ENCODE peak calls at places on chromosome 1, in eight cellular contexts. W is adrenal gland, Q is upper lobe of left lung, I is foreskin keratinocyte, P is astrocyte, T is progenitor cell of endocrine pancreas, L is colonic mucosa, X is K562. V is an unnamed sample.
A peak's percentile ranks its signal among the peaks of the same experiment; 100 is the strongest.

GRCh38 chr1:22318279-22318983 is 133.2 kb upstream of the ZBTB40 start:
- DNase-seq in W (peak; percentile 66), Q (peak; percentile 11), I (no peak), P (no peak), T (no peak), L (no peak), X (no peak), V (no peak)

GRCh38 chr1:63454269-63454668 is 68.8 kb downstream of the ITGB3BP start:
- DNase-seq in W (no peak), Q (no peak), I (no peak), P (no peak), T (no peak), L (no peak), X (no peak), V (no peak)

GRCh38 chr1:91732291-91732953 is 153.5 kb downstream of the TGFBR3 start:
- DNase-seq in W (peak; percentile 57), Q (no peak), I (peak; percentile 49), P (peak; percentile 88), T (no peak), L (no peak), X (peak; percentile 86), V (no peak)

GRCh38 chr1:14723401-14723800 is 124.9 kb downstream of the KAZN start:
- DNase-seq in W (no peak), Q (no peak), I (no peak), P (no peak), T (no peak), L (no peak), X (no peak), V (no peak)

GRCh38 chr1:101187287-101187686 is 49.5 kb upstream of the S1PR1 start:
- DNase-seq in W (no peak), Q (no peak), I (peak; percentile 26), P (no peak), T (no peak), L (no peak), X (no peak), V (no peak)

GRCh38 chr1:3369437-3370076 is 84.9 kb upstream of the ARHGEF16 start:
- DNase-seq in W (peak; percentile 54), Q (no peak), I (peak; percentile 41), P (peak; percentile 97), T (no peak), L (no peak), X (no peak), V (no peak)

GRCh38 chr1:149995927-149996326 is 14.6 kb downstream of the OTUD7B start:
- DNase-seq in W (no peak), Q (no peak), I (peak; percentile 95), P (peak; percentile 75), T (no peak), L (no peak), X (no peak), V (no peak)

GRCh38 chr1:205994342-205994741 is 8.9 kb downstream of the RAB7B start:
- DNase-seq in W (no peak), Q (peak; percentile 8), I (no peak), P (no peak), T (no peak), L (no peak), X (no peak), V (no peak)

GRCh38 chr1:168360151-168360550 is 79.5 kb downstream of the TBX19 start:
- DNase-seq in W (no peak), Q (no peak), I (no peak), P (peak; percentile 27), T (no peak), L (no peak), X (no peak), V (no peak)

GRCh38 chr1:180291004-180291403 is 60.9 kb downstream of the LHX4 start:
- DNase-seq in W (no peak), Q (no peak), I (no peak), P (no peak), T (no peak), L (peak; percentile 30), X (no peak), V (no peak)

GRCh38 chr1:163747855-163748254 is 426.1 kb downstream of the NUF2 start:
- DNase-seq in W (no peak), Q (no peak), I (no peak), P (no peak), T (no peak), L (no peak), X (no peak), V (no peak)

GRCh38 chr1:217133958-217134856 is 411.0 kb upstream of the ESRRG start:
- DNase-seq in W (no peak), Q (no peak), I (peak; percentile 68), P (peak; percentile 18), T (no peak), L (no peak), X (no peak), V (no peak)

GRCh38 chr1:99767996-99768524 is 1.6 kb upstream of the FRRS1 start:
- DNase-seq in W (no peak), Q (no peak), I (no peak), P (peak; percentile 10), T (no peak), L (no peak), X (no peak), V (no peak)

GRCh38 chr1:156675715-156676311 is 1.4 kb downstream of the NES start:
- DNase-seq in W (no peak), Q (no peak), I (no peak), P (no peak), T (no peak), L (no peak), X (no peak), V (no peak)

GRCh38 chr1:218521414-218522169 is 176.5 kb downstream of the TGFB2 start:
- DNase-seq in W (peak; percentile 85), Q (peak; percentile 64), I (peak; percentile 47), P (no peak), T (no peak), L (peak; percentile 50), X (peak; percentile 69), V (no peak)
- TF ChIP-seq CTCF in W (peak; percentile 72), Q (peak; percentile 79), I (peak; percentile 78), P (peak; percentile 40), T (peak; percentile 39), L (peak; percentile 52), X (peak; percentile 72), V (no peak)

DNA sequence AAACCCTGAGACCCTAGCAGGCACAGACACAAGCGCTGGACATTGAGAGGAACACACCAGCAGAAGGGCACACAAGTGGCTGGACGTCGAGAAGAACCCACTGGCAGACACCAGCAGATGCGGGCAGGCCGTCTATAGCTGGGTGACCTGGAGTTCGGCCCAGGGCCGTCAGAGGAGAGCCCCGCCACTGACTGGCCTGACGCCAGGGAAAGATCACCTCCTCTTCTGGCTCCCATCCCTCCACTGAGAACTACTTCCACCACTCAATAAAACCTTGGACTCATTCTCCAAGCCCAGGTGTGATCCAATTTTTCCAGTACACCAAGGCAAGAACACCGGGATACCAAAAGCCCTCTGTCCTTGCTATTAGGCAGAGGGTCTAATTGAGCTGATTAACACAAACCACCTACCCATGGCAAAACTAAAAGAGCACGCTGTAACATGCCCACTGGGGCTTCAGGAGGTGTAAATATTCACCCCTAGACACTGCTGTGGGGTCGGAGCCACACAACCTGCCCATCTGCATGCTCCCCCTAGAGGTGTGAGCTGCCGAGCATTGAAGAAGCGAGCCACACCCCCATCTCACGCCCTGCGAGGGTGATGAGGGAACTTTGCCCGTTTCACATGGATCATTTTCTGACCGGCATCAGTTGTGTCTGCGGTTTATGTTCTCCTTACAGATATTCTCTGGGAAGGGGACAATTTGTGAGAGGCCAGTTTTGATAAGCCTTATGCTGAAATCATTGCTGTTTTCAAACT is 104.8 kb downstream of the HLX start:
- DNase-seq in W (no peak), Q (no peak), I (no peak), P (no peak), T (no peak), L (no peak), X (no peak), V (no peak)
- TF ChIP-seq CTCF in W (no peak), Q (no peak), I (peak; percentile 17), P (no peak), T (peak; percentile 34), L (no peak), X (peak; percentile 48), V (no peak)

GRCh38 chr1:109907190-109907774 is 3.4 kb upstream of the CSF1 start:
- DNase-seq in W (no peak), Q (no peak), I (no peak), P (no peak), T (no peak), L (no peak), X (no peak), V (no peak)
- TF ChIP-seq CTCF in W (no peak), Q (no peak), I (no peak), P (no peak), T (no peak), L (no peak), X (no peak), V (no peak)

DNA sequence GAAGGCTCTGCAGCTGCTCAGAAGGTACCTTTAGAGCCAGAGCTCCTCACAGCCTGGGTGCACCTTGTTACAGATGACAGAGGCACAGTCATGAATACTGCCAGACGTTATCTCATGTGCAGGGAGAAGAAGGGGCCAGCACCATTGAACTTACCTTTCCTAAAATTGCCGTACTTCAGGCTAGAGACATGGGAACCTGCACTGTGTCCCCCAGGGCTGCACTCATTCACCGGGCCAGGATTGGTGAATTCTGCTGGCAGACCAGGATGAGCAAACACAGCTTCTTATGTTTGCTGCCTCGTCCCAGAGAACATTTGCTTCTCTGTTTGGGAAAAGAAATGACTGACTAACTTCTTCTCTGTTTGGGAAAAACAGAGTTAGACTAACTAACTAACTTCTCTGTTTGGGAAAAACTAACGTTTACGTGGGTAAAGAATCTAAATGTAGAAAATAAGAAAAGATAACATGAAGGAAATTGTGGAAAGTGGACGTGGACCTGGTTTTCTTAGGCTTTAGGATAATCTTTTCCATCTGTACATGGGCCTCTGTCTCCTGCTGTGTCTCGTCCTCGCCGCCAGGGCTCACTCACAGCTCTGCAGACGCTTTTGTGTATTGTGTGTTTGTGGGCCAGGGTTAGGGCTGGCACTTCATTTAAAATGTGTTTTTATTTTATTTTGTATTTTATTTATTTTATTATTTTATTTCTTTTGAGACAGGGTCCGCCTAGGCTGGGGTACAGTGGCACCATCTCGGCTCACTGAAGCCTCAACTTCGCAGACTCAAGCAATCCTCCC is 9.9 kb downstream of the OBSCN start:
- DNase-seq in W (no peak), Q (no peak), I (no peak), P (no peak), T (no peak), L (peak; percentile 5), X (peak; percentile 58), V (no peak)
- TF ChIP-seq CTCF in W (no peak), Q (no peak), I (no peak), P (no peak), T (peak; percentile 46), L (no peak), X (peak; percentile 54), V (no peak)

V was measured in activated B cell treated with CpG ODN at 0.5 μM for 24 hours.